ENCODE peak calls at places on chromosomes 1 and 21, in four cellular contexts. X is K562, P is WTC11, I is SK-N-SH. G is an unnamed sample.

GRCh38 chr1:150311762-150312161 is 9.6 kb upstream of the PRPF3 start:
- DNase-seq in X (no peak), P (no peak), I (no peak), G (no peak)

GRCh38 chr1:247373721-247374141 is 42.1 kb upstream of the ZNF496 start:
- DNase-seq in X (peak; percentile 32), P (peak; percentile 83), I (peak; percentile 38), G (no peak)

GRCh38 chr1:234528073-234528865 is 49.3 kb upstream of the TARBP1 start:
- DNase-seq in X (peak; percentile 57), P (no peak), I (no peak), G (no peak)

GRCh38 chr1:156233421-156234127 is 8.4 kb upstream of the BGLAP start:
- DNase-seq in X (no peak), P (no peak), I (no peak), G (no peak)

GRCh38 chr1:154578058-154578418 is 10.5 kb downstream of the CHRNB2 start:
- DNase-seq in X (no peak), P (no peak), I (no peak), G (no peak)

GRCh38 chr21:39079617-39080016 is 103.6 kb downstream of the PSMG1 start:
- DNase-seq in X (no peak), P (no peak), I (no peak), G (no peak)

GRCh38 chr21:16983425-16983824 is 529.4 kb upstream of the CXADR start:
- DNase-seq in X (no peak), P (no peak), I (no peak), G (no peak)

GRCh38 chr1:44810101-44810761 is 1.9 kb downstream of the BTBD19 start:
- DNase-seq in X (no peak), P (no peak), I (no peak), G (peak; percentile 60)

GRCh38 chr21:16117851-16118592 is 388.2 kb downstream of the USP25 start:
- DNase-seq in X (no peak), P (no peak), I (no peak), G (no peak)

GRCh38 chr1:47996406-47997226 is 569 bp downstream of the TRABD2B start:
- DNase-seq in X (no peak), P (peak; percentile 39), I (peak; percentile 77), G (no peak)

GRCh38 chr21:32587112-32587511 is 1.8 kb upstream of the TCP10L start:
- DNase-seq in X (peak; percentile 56), P (no peak), I (no peak), G (no peak)

GRCh38 chr1:209601809-209602657 is 18.5 kb downstream of the CAMK1G start:
- DNase-seq in X (no peak), P (peak; percentile 37), I (peak; percentile 55), G (no peak)

GRCh38 chr1:16224472-16224871 is 12.0 kb upstream of the ARHGEF19 start:
- DNase-seq in X (no peak), P (no peak), I (no peak), G (no peak)

GRCh38 chr21:43315244-43316137 is 111.4 kb downstream of the SIK1 start:
- DNase-seq in X (no peak), P (no peak), I (no peak), G (no peak)

GRCh38 chr21:46517361-46517760 is 58.7 kb downstream of the DIP2A start:
- DNase-seq in X (no peak), P (no peak), I (no peak), G (no peak)

GRCh38 chr1:167935252-167936067 is 1.0 kb upstream of the DCAF6 start:
- DNase-seq in X (no peak), P (no peak), I (peak; percentile 24), G (no peak)

GRCh38 chr1:244067893-244068292 is 16.8 kb downstream of the ZBTB18 start:
- DNase-seq in X (no peak), P (no peak), I (no peak), G (no peak)

GRCh38 chr1:111236379-111236778 is 8.9 kb downstream of the CHI3L2 start:
- DNase-seq in X (no peak), P (no peak), I (no peak), G (no peak)

GRCh38 chr21:36792505-36792967 is 93.6 kb downstream of the SIM2 start:
- DNase-seq in X (no peak), P (no peak), I (no peak), G (no peak)

GRCh38 chr1:1894354-1895049 is 3.6 kb upstream of the GNB1 start:
- DNase-seq in X (no peak), P (no peak), I (no peak), G (no peak)

GRCh38 chr1:1895050-1895398 is 4.1 kb upstream of the GNB1 start:
- DNase-seq in X (no peak), P (no peak), I (no peak), G (no peak)

GRCh38 chr1:1893291-1893985 is 2.6 kb upstream of the GNB1 start:
- DNase-seq in X (no peak), P (no peak), I (no peak), G (no peak)

GRCh38 chr1:1893997-1894353 is 3.1 kb upstream of the GNB1 start:
- DNase-seq in X (no peak), P (no peak), I (no peak), G (no peak)

DNA sequence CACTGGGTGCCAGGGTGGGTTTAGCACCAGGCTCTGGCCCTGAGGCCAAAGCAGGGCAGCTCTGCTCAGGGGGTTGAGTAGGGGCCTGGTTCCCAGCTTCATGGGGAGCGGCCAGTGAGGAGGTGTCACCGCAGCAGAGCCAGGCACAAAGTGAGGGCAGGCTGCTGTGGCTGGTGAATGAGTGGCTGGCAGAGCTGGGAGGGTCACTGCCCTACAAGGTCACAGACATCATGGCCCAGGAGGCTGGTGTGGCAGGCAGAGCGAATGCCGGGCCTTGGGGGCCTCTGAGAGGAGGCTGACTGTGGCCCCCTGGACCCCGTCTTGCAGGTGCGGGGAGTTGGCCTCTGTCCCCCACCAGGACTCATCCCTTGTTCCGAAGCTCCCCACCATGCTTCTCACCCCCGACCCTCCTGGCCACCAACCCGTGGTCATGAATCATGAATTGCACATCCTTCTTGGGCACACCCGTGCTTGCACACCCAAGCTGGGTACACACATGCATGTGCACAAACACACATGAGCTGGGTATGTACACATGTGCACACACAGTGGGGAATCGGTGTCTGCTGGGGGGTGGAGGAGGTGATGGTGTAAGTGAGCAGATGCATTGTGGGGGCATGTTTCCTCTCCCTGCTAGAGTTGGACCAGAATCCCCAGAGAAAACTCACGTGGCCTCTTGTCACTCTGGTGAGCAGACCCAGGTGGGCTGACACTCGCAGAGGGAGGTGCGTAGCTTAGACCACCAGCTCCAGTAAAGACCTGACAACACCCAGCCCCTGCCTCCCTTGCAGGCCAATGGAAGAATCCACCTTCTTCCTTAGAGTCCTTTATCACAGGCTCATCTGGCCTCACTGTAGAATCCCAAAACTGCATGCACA is 4.8 kb upstream of the GNB1 start:
- DNase-seq in X (no peak), P (no peak), I (no peak), G (no peak)
- TF ChIP-seq USF1 in X (no peak), P (no peak), I (no peak), G (peak; percentile 8)

GRCh38 chr1:41386190-41386518 is 24.9 kb downstream of the FOXO6 start:
- DNase-seq in X (no peak), P (no peak), I (no peak), G (no peak)

GRCh38 chr1:41385398-41386189 is 24.4 kb downstream of the FOXO6 start:
- DNase-seq in X (no peak), P (no peak), I (no peak), G (no peak)

GRCh38 chr1:41383094-41383852 is 22.0 kb downstream of the FOXO6 start:
- DNase-seq in X (no peak), P (no peak), I (no peak), G (no peak)

GRCh38 chr1:41382531-41383090 is 21.4 kb downstream of the FOXO6 start:
- DNase-seq in X (no peak), P (peak; percentile 42), I (peak; percentile 77), G (no peak)

GRCh38 chr1:41384579-41384978 is 23.3 kb downstream of the FOXO6 start:
- DNase-seq in X (no peak), P (no peak), I (no peak), G (no peak)
- TF ChIP-seq USF1 in X (no peak), P (no peak), I (no peak), G (no peak)

GRCh38 chr1:166479052-166479631 is 312.3 kb upstream of the FAM78B start:
- DNase-seq in X (peak; percentile 66), P (peak; percentile 66), I (peak; percentile 31), G (no peak)
- TF ChIP-seq USF1 in X (no peak), P (no peak), I (no peak), G (no peak)

DNA sequence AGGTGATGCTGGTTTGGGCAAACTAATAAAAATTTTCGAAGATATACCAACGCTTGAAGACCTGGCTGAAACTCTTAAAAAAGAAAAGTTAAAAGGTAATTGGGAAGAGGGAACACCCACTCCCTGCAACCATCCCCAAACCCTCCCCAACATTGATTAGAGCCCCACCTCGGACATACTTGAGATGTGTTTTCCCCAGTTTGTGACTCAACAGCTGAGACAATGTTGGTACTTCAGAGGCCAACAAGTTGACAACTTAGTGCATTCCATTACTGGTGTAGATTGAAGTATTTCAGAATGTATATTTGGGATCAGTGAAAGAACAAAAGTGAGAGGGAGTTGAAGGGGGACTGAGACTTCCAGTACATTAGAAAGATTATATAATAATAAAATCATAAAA is 5.1 kb downstream of the IFI16 start:
- DNase-seq in X (no peak), P (no peak), I (no peak), G (no peak)
- TF ChIP-seq USF1 in X (no peak), P (no peak), I (no peak), G (no peak)

GRCh38 chr1:228364068-228364705 is 42.4 kb downstream of the TRIM11 start:
- DNase-seq in X (no peak), P (peak; percentile 7), I (no peak), G (no peak)
- TF ChIP-seq USF1 in X (no peak), P (no peak), I (no peak), G (no peak)

GRCh38 chr1:205287076-205287475 is 34.5 kb downstream of the NUAK2 start:
- DNase-seq in X (no peak), P (no peak), I (no peak), G (no peak)
- TF ChIP-seq USF1 in X (no peak), P (no peak), I (no peak), G (no peak)

GRCh38 chr1:7550981-7551380 is 220.1 kb upstream of the VAMP3 start:
- DNase-seq in X (no peak), P (no peak), I (no peak), G (no peak)

GRCh38 chr1:7554343-7555270 is 216.5 kb upstream of the VAMP3 start:
- DNase-seq in X (no peak), P (no peak), I (no peak), G (no peak)

GRCh38 chr1:7552402-7552801 is 218.7 kb upstream of the VAMP3 start:
- DNase-seq in X (no peak), P (no peak), I (no peak), G (no peak)

GRCh38 chr1:7551442-7551841 is 219.7 kb upstream of the VAMP3 start:
- DNase-seq in X (no peak), P (no peak), I (no peak), G (no peak)

GRCh38 chr1:7553042-7553690 is 217.9 kb upstream of the VAMP3 start:
- DNase-seq in X (no peak), P (no peak), I (no peak), G (no peak)
- TF ChIP-seq USF1 in X (no peak), P (no peak), I (no peak), G (no peak)